ENCODE peak calls at places on chromosomes 16 and 17, in five cellular contexts. One of them, this sample, is unnamed.

GRCh38 chr16:47574091-47575054 is 113.2 kb downstream of the PHKB start:
- DNase-seq in amniotic stem cell: no peak
- DNase-seq in CD8-positive, alpha-beta T cell: no peak
- DNase-seq in A172: peak; percentile 46
- DNase-seq in HuH-7: no peak
- DNase-seq in this sample: no peak

GRCh38 chr17:50559674-50560184 is 786 bp upstream of the CACNA1G start:
- DNase-seq in amniotic stem cell: no peak
- DNase-seq in CD8-positive, alpha-beta T cell: no peak
- DNase-seq in A172: peak; percentile 52
- DNase-seq in HuH-7: peak; percentile 94
- DNase-seq in this sample: no peak

GRCh38 chr16:74448990-74449389 is 27.7 kb upstream of the CLEC18B start:
- DNase-seq in amniotic stem cell: no peak
- DNase-seq in CD8-positive, alpha-beta T cell: no peak
- DNase-seq in A172: peak; percentile 96
- DNase-seq in HuH-7: no peak
- DNase-seq in this sample: peak; percentile 79

GRCh38 chr17:10807704-10808128 is 3.8 kb upstream of the TMEM238L start:
- DNase-seq in amniotic stem cell: no peak
- DNase-seq in CD8-positive, alpha-beta T cell: no peak
- DNase-seq in A172: no peak
- DNase-seq in HuH-7: no peak
- DNase-seq in this sample: no peak

GRCh38 chr17:8700546-8700945 is 44.1 kb downstream of the CCDC42 start:
- DNase-seq in amniotic stem cell: no peak
- DNase-seq in CD8-positive, alpha-beta T cell: no peak
- DNase-seq in A172: no peak
- DNase-seq in HuH-7: no peak
- DNase-seq in this sample: no peak

GRCh38 chr17:74994440-74994839 is 7.0 kb downstream of the CDR2L start:
- DNase-seq in amniotic stem cell: no peak
- DNase-seq in CD8-positive, alpha-beta T cell: no peak
- DNase-seq in A172: no peak
- DNase-seq in HuH-7: no peak
- DNase-seq in this sample: no peak

GRCh38 chr17:5468075-5468473 is 708 bp downstream of the DHX33 start:
- DNase-seq in amniotic stem cell: no peak
- DNase-seq in CD8-positive, alpha-beta T cell: no peak
- DNase-seq in A172: no peak
- DNase-seq in HuH-7: no peak
- DNase-seq in this sample: no peak

GRCh38 chr16:78045865-78046581 is 23.7 kb downstream of the CLEC3A start:
- DNase-seq in amniotic stem cell: no peak
- DNase-seq in CD8-positive, alpha-beta T cell: no peak
- DNase-seq in A172: peak; percentile 18
- DNase-seq in HuH-7: peak; percentile 88
- DNase-seq in this sample: no peak

GRCh38 chr16:74731853-74732477 is 31.3 kb upstream of the MLKL start:
- DNase-seq in amniotic stem cell: no peak
- DNase-seq in CD8-positive, alpha-beta T cell: no peak
- DNase-seq in A172: no peak
- DNase-seq in HuH-7: no peak
- DNase-seq in this sample: no peak

GRCh38 chr16:72621651-72622050 is 426.3 kb downstream of the ZFHX3 start:
- DNase-seq in amniotic stem cell: no peak
- DNase-seq in CD8-positive, alpha-beta T cell: no peak
- DNase-seq in A172: no peak
- DNase-seq in HuH-7: no peak
- DNase-seq in this sample: no peak

GRCh38 chr16:57993897-57994296 is 6.6 kb downstream of the ZNF319 start:
- DNase-seq in amniotic stem cell: no peak
- DNase-seq in CD8-positive, alpha-beta T cell: no peak
- DNase-seq in A172: no peak
- DNase-seq in HuH-7: no peak
- DNase-seq in this sample: no peak

This sample was measured in AG09319.